ENCODE peak calls at places on chromosomes 7 and 10, in seven cellular contexts. D, G, N, I, T, J and R are unnamed samples.

GRCh38 chr7:79820387-79820786 is 314.2 kb upstream of the GNAI1 start:
- DNase-seq in J (no peak), T (no peak), N (no peak), G (no peak), D (peak), I (peak), R (no peak)

GRCh38 chr7:80150621-80151273 is 16.1 kb downstream of the GNAI1 start:
- DNase-seq in I (no peak), D (no peak), G (no peak), J (no peak), N (no peak), T (no peak), R (no peak)

GRCh38 chr10:103800789-103801540 is 54.4 kb downstream of the SH3PXD2A start:
- DNase-seq in T (no peak), I (peak), N (no peak), D (no peak), J (no peak), G (no peak), R (no peak)

GRCh38 chr10:14185501-14186045 is 145.2 kb downstream of the FRMD4A start:
- DNase-seq in I (peak), G (no peak), T (peak), N (no peak), J (peak), D (no peak), R (peak)

GRCh38 chr7:142646274-142646895 is 102.9 kb upstream of the PRSS1 start:
- DNase-seq in J (no peak), I (no peak), N (no peak), D (no peak), T (no peak), G (no peak), R (no peak)

GRCh38 chr7:124489925-124490324 is 275.7 kb downstream of the GPR37 start:
- DNase-seq in N (no peak), T (no peak), D (no peak), G (no peak), I (peak), J (no peak), R (no peak)

GRCh38 chr10:85548038-85548437 is 818.6 kb downstream of the GRID1 start:
- DNase-seq in N (no peak), I (peak), G (no peak), T (no peak), J (no peak), D (no peak), R (no peak)

GRCh38 chr7:112201421-112201820 is 4.8 kb downstream of the DOCK4 start:
- DNase-seq in N (no peak), G (no peak), I (no peak), D (no peak), J (no peak), T (no peak), R (no peak)

GRCh38 chr7:99386584-99387238 is 12.2 kb downstream of the ARPC1B start:
- DNase-seq in J (no peak), I (no peak), N (no peak), G (no peak), D (no peak), T (no peak), R (no peak)

GRCh38 chr7:128741491-128741890 is 2.3 kb downstream of the CALU start:
- DNase-seq in G (no peak), T (no peak), D (no peak), J (no peak), N (no peak), I (no peak), R (no peak)

GRCh38 chr10:5887641-5888040 is 2.1 kb downstream of the ANKRD16 start:
- DNase-seq in I (no peak), T (no peak), N (no peak), J (no peak), D (no peak), G (no peak), R (no peak)

GRCh38 chr10:121695731-121696464 is 97.7 kb upstream of the FGFR2 start:
- DNase-seq in D (no peak), J (no peak), N (no peak), I (no peak), G (no peak), T (no peak), R (no peak)

GRCh38 chr10:113397031-113397430 is 155.8 kb upstream of the HABP2 start:
- DNase-seq in G (no peak), T (no peak), N (no peak), D (no peak), I (no peak), J (no peak), R (no peak)

GRCh38 chr7:95397381-95397780 is 1.2 kb upstream of the PON3 start:
- DNase-seq in G (no peak), N (no peak), I (no peak), T (no peak), J (no peak), D (no peak), R (no peak)